ENCODE peak calls at places on chromosome 20, in four cellular contexts. Z is HepG2, L is SK-N-SH, G is H1. T is an unnamed sample.

GRCh38 chr20:3782597-3782996 is 1.3 kb upstream of the SPEF1 start:
- DNase-seq in Z (no peak), L (no peak), G (no peak), T (no peak)

GRCh38 chr20:59751075-59751711 is 146.9 kb downstream of the PHACTR3 start:
- DNase-seq in Z (peak; percentile 52), L (peak; percentile 92), G (peak; percentile 84), T (peak; percentile 19)

GRCh38 chr20:61405007-61405406 is 152.9 kb downstream of the CDH4 start:
- DNase-seq in Z (no peak), L (no peak), G (no peak), T (no peak)

GRCh38 chr20:62359491-62360121 is 7.5 kb downstream of the LAMA5 start:
- DNase-seq in Z (no peak), L (no peak), G (no peak), T (no peak)

GRCh38 chr20:41135888-41136243 is 1.5 kb upstream of the PLCG1 start:
- DNase-seq in Z (no peak), L (no peak), G (no peak), T (no peak)

GRCh38 chr20:871436-871835 is 37.9 kb downstream of the FAM110A start:
- DNase-seq in Z (no peak), L (no peak), G (no peak), T (no peak)

GRCh38 chr20:51661609-51662178 is 106.5 kb downstream of the ATP9A start:
- DNase-seq in Z (peak; percentile 95), L (no peak), G (no peak), T (no peak)

GRCh38 chr20:16528078-16528477 is 45.2 kb downstream of the KIF16B start:
- DNase-seq in Z (peak; percentile 80), L (no peak), G (no peak), T (no peak)

GRCh38 chr20:48793776-48794175 is 34.0 kb downstream of the PREX1 start:
- DNase-seq in Z (no peak), L (no peak), G (no peak), T (no peak)

GRCh38 chr20:63253438-63254236 is 626 bp downstream of the NKAIN4 start:
- DNase-seq in Z (no peak), L (peak; percentile 65), G (peak; percentile 82), T (no peak)

GRCh38 chr20:4043801-4044200 is 28.4 kb upstream of the RNF24 start:
- DNase-seq in Z (no peak), L (no peak), G (no peak), T (no peak)

GRCh38 chr20:40276291-40276690 is 412.7 kb downstream of the MAFB start:
- DNase-seq in Z (no peak), L (no peak), G (no peak), T (no peak)

GRCh38 chr20:25049261-25050060 is 8.5 kb downstream of the ACSS1 start:
- DNase-seq in Z (no peak), L (no peak), G (no peak), T (no peak)

GRCh38 chr20:63343460-63344150 is 17.5 kb downstream of the CHRNA4 start:
- DNase-seq in Z (no peak), L (no peak), G (no peak), T (no peak)

GRCh38 chr20:63234693-63235398 is 859 bp upstream of the BIRC7 start:
- DNase-seq in Z (peak; percentile 60), L (no peak), G (peak; percentile 85), T (no peak)

GRCh38 chr20:53517146-53517545 is 76.5 kb downstream of the ZNF217 start:
- DNase-seq in Z (peak; percentile 38), L (no peak), G (no peak), T (no peak)

GRCh38 chr20:21739682-21740081 is 34.2 kb downstream of the PAX1 start:
- DNase-seq in Z (no peak), L (no peak), G (no peak), T (no peak)

GRCh38 chr20:31837896-31838397 is 7.5 kb downstream of the FOXS1 start:
- DNase-seq in Z (no peak), L (no peak), G (no peak), T (no peak)

GRCh38 chr20:48761023-48761785 is 66.6 kb downstream of the PREX1 start:
- DNase-seq in Z (no peak), L (no peak), G (no peak), T (no peak)

GRCh38 chr20:35883778-35884540 is 70.3 kb downstream of the SCAND1 start:
- DNase-seq in Z (peak; percentile 82), L (peak; percentile 61), G (peak; percentile 69), T (no peak)

GRCh38 chr20:16434087-16434664 is 139.1 kb downstream of the KIF16B start:
- DNase-seq in Z (peak; percentile 75), L (peak; percentile 46), G (peak; percentile 96), T (peak; percentile 63)

GRCh38 chr20:33736962-33737361 is 5.2 kb downstream of the ZNF341 start:
- DNase-seq in Z (no peak), L (no peak), G (no peak), T (no peak)

GRCh38 chr20:33732166-33732970 is 572 bp downstream of the ZNF341 start:
- DNase-seq in Z (peak; percentile 82), L (no peak), G (peak; percentile 90), T (peak; percentile 32)

GRCh38 chr20:33730946-33731692 is 677 bp upstream of the ZNF341 start:
- DNase-seq in Z (no peak), L (no peak), G (no peak), T (no peak)

GRCh38 chr20:33731693-33732165 is at the start of gene ZNF341:
- DNase-seq in Z (peak; percentile 90), L (peak; percentile 93), G (peak; percentile 92), T (peak; percentile 16)

DNA sequence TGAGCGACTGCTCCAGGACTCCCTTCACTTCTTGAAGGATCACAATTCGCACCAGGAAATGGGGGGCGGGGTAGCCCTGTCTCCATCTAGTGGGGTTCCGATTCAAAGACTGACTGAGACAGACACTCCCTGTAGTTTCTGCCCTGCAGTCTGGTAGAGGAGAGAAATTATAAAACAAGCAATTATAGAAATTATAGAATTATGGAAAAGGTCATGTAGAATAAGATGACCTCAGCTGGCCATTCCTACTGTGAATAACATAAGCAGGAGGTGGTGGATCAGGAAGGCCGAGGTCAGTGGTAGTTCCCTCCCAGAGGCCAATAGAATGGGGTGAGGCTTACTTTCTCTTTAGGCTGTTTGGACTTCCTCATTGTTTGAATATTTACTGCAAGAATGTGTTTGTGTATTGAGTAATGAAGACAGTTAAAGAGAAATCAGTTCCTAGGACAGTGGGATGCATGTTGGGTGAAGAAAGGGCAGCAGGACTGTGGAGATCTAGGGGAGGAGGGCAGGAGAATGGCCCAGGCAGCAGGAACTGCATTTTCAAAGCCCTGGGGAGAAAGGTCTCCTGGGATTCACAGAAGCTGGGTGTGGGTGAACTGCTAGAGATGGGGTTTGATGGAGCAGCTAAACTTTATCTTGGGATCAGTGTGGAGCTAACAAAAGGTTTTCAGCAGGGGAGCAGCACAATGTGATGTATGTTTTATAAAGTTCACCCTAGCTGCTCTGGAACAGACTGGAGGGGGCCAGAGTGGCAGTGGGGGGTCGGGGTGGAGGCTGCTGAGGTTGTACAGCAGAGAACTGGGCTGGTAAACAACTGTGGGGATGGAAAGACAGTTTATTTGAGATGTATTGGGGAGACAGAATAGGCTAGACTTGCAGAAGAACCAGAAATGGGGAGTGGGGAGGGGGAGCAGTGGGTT is 2.1 kb downstream of the ZNF341 start:
- DNase-seq in Z (peak; percentile 94), L (no peak), G (peak; percentile 49), T (peak; percentile 37)
- TF ChIP-seq TCF12 in Z (no peak), L (no peak), G (no peak), T (no peak)

GRCh38 chr20:58081842-58082241 is 146.6 kb downstream of the ANKRD60 start:
- DNase-seq in Z (no peak), L (no peak), G (no peak), T (no peak)
- TF ChIP-seq TCF12 in Z (no peak), L (peak; percentile 94), G (no peak), T (no peak)

GRCh38 chr20:14264869-14265268 is 72.5 kb downstream of the FLRT3 start:
- DNase-seq in Z (peak; percentile 22), L (peak; percentile 4), G (no peak), T (no peak)
- TF ChIP-seq TCF12 in Z (no peak), L (no peak), G (no peak), T (no peak)

DNA sequence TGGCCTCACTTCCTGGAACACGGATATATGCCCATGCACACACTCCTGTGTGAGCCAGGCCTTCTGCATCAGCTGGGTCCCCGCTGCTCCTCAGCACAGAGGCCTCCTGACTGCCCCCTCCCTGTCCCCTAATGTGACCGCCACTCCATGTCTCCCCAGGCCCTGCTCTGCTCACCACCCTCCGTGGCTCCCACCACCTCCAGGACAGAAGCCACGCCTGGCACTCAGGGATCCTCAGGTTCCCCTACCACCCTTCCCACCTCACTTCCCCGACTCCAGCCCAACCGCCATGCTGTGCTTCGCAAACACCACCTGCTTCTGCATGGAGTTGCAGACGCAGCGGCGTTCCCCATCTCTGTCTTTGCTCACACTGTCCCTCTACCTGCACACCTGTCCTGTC is 4.3 kb upstream of the SRC start:
- DNase-seq in Z (no peak), L (no peak), G (no peak), T (no peak)
- TF ChIP-seq TCF12 in Z (no peak), L (no peak), G (no peak), T (no peak)

GRCh38 chr20:45378191-45378590 is at the start of gene TP53TG5:
- DNase-seq in Z (no peak), L (no peak), G (peak; percentile 24), T (no peak)

GRCh38 chr20:45387274-45387673 is 9.1 kb upstream of the TP53TG5 start:
- DNase-seq in Z (no peak), L (no peak), G (no peak), T (no peak)

GRCh38 chr20:45377191-45377775 is 842 bp downstream of the TP53TG5 start:
- DNase-seq in Z (no peak), L (no peak), G (peak; percentile 33), T (no peak)

DNA sequence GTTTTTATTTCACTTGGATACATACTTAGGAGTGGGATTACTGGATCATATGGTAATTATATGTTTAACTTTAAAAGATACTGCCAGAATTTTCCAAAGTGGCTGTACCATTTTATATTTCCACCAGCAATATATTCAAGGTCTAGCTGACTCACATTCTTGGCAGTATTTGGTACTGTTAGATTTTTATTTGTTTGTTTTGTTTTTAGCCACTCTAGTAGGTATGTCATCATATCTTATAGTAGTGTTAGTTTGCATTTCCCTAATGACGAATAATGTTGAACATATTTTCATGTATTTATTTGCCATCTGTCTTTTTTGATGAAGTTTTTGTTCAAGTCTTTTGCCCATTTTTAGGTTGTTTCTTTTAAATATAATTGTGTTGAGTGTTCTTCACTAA is 5.0 kb upstream of the TP53TG5 start:
- DNase-seq in Z (no peak), L (no peak), G (no peak), T (no peak)
- TF ChIP-seq TCF12 in Z (no peak), L (no peak), G (no peak), T (no peak)

GRCh38 chr20:57874141-57874540 is 164.3 kb upstream of the PMEPA1 start:
- DNase-seq in Z (no peak), L (no peak), G (no peak), T (no peak)
- TF ChIP-seq TCF12 in Z (no peak), L (no peak), G (no peak), T (no peak)

DNA sequence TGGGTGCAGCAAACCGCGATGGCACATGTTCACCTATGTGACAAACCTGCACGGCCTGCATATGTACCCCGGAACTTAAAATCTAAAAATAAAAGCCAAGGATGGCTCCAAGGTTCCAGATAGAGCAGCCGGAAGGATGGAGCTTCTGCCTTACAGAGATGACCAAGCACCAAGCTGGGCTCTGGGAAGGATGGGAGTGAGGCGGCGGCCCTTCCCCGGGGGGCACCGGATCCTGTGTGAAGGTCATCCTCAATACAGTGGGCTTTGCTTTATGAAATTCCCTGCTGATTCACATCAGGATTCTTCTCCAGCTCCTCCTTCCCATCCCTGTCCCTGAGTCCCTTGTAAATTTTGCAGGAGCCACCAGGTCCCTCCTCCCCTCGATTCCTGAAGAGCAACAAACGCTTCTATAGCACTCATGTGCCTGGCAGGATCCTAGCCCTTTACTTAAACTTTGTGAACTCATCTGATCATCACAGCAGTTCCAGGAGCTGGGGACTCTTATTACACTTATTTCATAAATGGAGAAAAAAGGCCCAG is 109.1 kb upstream of the PTPN1 start:
- DNase-seq in Z (no peak), L (no peak), G (no peak), T (no peak)
- TF ChIP-seq TCF12 in Z (no peak), L (no peak), G (no peak), T (no peak)